ENCODE peak calls at places on chromosomes 5 and 9, in six cellular contexts. One of them, this sample, is unnamed.

GRCh38 chr5:14491505-14491904 is 90.1 kb upstream of the OTULINL start:
- DNase-seq in NCI-H2081: no peak
- DNase-seq in body of pancreas: no peak
- DNase-seq in fibroblast of lung: peak
- DNase-seq in fibroblast of the aortic adventitia: peak
- DNase-seq in ELF-1: no peak
- DNase-seq in this sample: peak

GRCh38 chr5:73963021-73963420 is 337.0 kb downstream of the ARHGEF28 start:
- DNase-seq in body of pancreas: peak
- DNase-seq in fibroblast of lung: no peak
- DNase-seq in NCI-H2081: no peak
- DNase-seq in ELF-1: no peak
- DNase-seq in fibroblast of the aortic adventitia: peak
- DNase-seq in this sample: peak

GRCh38 chr5:129125819-129126218 is 31.3 kb downstream of the ISOC1 start:
- DNase-seq in fibroblast of the aortic adventitia: no peak
- DNase-seq in ELF-1: no peak
- DNase-seq in NCI-H2081: no peak
- DNase-seq in fibroblast of lung: no peak
- DNase-seq in body of pancreas: no peak
- DNase-seq in this sample: no peak

GRCh38 chr9:138028596-138028995 is 151.0 kb downstream of the CACNA1B start:
- DNase-seq in NCI-H2081: no peak
- DNase-seq in fibroblast of the aortic adventitia: no peak
- DNase-seq in body of pancreas: no peak
- DNase-seq in ELF-1: no peak
- DNase-seq in fibroblast of lung: no peak
- DNase-seq in this sample: no peak

GRCh38 chr5:97550164-97550563 is 367.1 kb upstream of the RIOK2 start:
- DNase-seq in fibroblast of lung: peak
- DNase-seq in body of pancreas: no peak
- DNase-seq in fibroblast of the aortic adventitia: peak
- DNase-seq in NCI-H2081: no peak
- DNase-seq in ELF-1: no peak
- DNase-seq in this sample: peak

GRCh38 chr5:35443803-35444595 is 173.7 kb upstream of the SPEF2 start:
- DNase-seq in NCI-H2081: no peak
- DNase-seq in body of pancreas: peak
- DNase-seq in fibroblast of the aortic adventitia: no peak
- DNase-seq in ELF-1: peak
- DNase-seq in fibroblast of lung: no peak
- DNase-seq in this sample: no peak

GRCh38 chr5:139079969-139080368 is 118.2 kb downstream of the SIL1 start:
- DNase-seq in ELF-1: no peak
- DNase-seq in fibroblast of the aortic adventitia: no peak
- DNase-seq in NCI-H2081: no peak
- DNase-seq in fibroblast of lung: no peak
- DNase-seq in body of pancreas: no peak
- DNase-seq in this sample: no peak

GRCh38 chr9:133133680-133134418 is 12.8 kb upstream of the RALGDS start:
- DNase-seq in ELF-1: peak
- DNase-seq in fibroblast of the aortic adventitia: peak
- DNase-seq in fibroblast of lung: peak
- DNase-seq in NCI-H2081: peak
- DNase-seq in body of pancreas: peak
- DNase-seq in this sample: peak

GRCh38 chr9:87557996-87558395 is 60.3 kb downstream of the DAPK1 start:
- DNase-seq in NCI-H2081: peak
- DNase-seq in fibroblast of lung: peak
- DNase-seq in ELF-1: no peak
- DNase-seq in body of pancreas: peak
- DNase-seq in fibroblast of the aortic adventitia: peak
- DNase-seq in this sample: peak

GRCh38 chr9:14530301-14530700 is 162.9 kb downstream of the ZDHHC21 start:
- DNase-seq in fibroblast of the aortic adventitia: no peak
- DNase-seq in fibroblast of lung: no peak
- DNase-seq in body of pancreas: no peak
- DNase-seq in ELF-1: no peak
- DNase-seq in NCI-H2081: peak
- DNase-seq in this sample: no peak

GRCh38 chr5:165242701-165243100 is 1737.3 kb downstream of the MAT2B start:
- DNase-seq in fibroblast of the aortic adventitia: peak
- DNase-seq in ELF-1: no peak
- DNase-seq in body of pancreas: no peak
- DNase-seq in fibroblast of lung: no peak
- DNase-seq in NCI-H2081: no peak
- DNase-seq in this sample: no peak

GRCh38 chr5:81181576-81182316 is 51.4 kb upstream of the CKMT2 start:
- DNase-seq in ELF-1: no peak
- DNase-seq in NCI-H2081: no peak
- DNase-seq in body of pancreas: no peak
- DNase-seq in fibroblast of lung: no peak
- DNase-seq in fibroblast of the aortic adventitia: no peak
- DNase-seq in this sample: no peak